ENCODE peak calls at places on chromosomes 1 and 21, in eight cellular contexts. C, T, W, E, Y, H, Q and J are unnamed samples. For H3K27me3, the result is how much of the 10 kb centered on the place peaks cover.

GRCh38 chr1:215794151-215794550 is 227.0 kb downstream of the KCTD3 start:
- DNase-seq in Q (no peak), T (no peak), H (no peak), W (no peak), Y (no peak), C (no peak), E (no peak), J (no peak)

GRCh38 chr1:100075773-100076172 is 57.0 kb downstream of the SASS6 start:
- DNase-seq in E (peak), C (no peak), W (no peak), H (no peak), Y (no peak), Q (no peak), T (no peak), J (no peak)

GRCh38 chr21:42796327-42797062 is 82.8 kb downstream of the WDR4 start:
- DNase-seq in W (no peak), H (no peak), Q (no peak), Y (no peak), C (no peak), E (no peak), T (no peak), J (no peak)

GRCh38 chr1:158203693-158204457 is 23.2 kb downstream of the CD1D start:
- DNase-seq in T (peak), H (no peak), Q (no peak), C (no peak), W (no peak), E (peak), Y (no peak), J (peak)

GRCh38 chr1:115977481-115978258 is 1.4 kb downstream of the SLC22A15 start:
- DNase-seq in Q (no peak), Y (peak), E (no peak), T (no peak), W (no peak), H (no peak), C (no peak), J (no peak)

GRCh38 chr1:2428490-2428889 is 16.1 kb upstream of the PEX10 start:
- DNase-seq in E (no peak), Y (no peak), W (no peak), H (no peak), T (no peak), Q (no peak), C (no peak), J (no peak)

GRCh38 chr1:91024501-91025119 is 2.8 kb upstream of the ZNF644 start:
- DNase-seq in E (no peak), Q (no peak), C (no peak), W (no peak), T (no peak), Y (no peak), H (no peak), J (no peak)

GRCh38 chr1:17185485-17185860 is 19.5 kb upstream of the PADI1 start:
- DNase-seq in C (no peak), W (no peak), H (no peak), E (no peak), Q (no peak), Y (no peak), T (no peak), J (no peak)

GRCh38 chr1:192022839-192023238 is 135.4 kb upstream of the RGS18 start:
- DNase-seq in E (no peak), T (no peak), Q (no peak), W (no peak), C (no peak), H (no peak), Y (no peak), J (no peak)

GRCh38 chr1:25890249-25891034 is 14.9 kb upstream of the PAQR7 start:
- DNase-seq in Y (no peak), W (peak), H (no peak), E (peak), C (no peak), Q (no peak), T (no peak), J (peak)

GRCh38 chr1:40939320-40940059 is 40.0 kb upstream of the CTPS1 start:
- DNase-seq in Q (peak), C (no peak), Y (peak), W (no peak), E (peak), T (no peak), H (no peak), J (no peak)
- H3K27me3 ChIP-seq in Q (under half), C (under half), Y (under half), W (under half), E (under half), T (under half), H (under half), J (under half)

DNA sequence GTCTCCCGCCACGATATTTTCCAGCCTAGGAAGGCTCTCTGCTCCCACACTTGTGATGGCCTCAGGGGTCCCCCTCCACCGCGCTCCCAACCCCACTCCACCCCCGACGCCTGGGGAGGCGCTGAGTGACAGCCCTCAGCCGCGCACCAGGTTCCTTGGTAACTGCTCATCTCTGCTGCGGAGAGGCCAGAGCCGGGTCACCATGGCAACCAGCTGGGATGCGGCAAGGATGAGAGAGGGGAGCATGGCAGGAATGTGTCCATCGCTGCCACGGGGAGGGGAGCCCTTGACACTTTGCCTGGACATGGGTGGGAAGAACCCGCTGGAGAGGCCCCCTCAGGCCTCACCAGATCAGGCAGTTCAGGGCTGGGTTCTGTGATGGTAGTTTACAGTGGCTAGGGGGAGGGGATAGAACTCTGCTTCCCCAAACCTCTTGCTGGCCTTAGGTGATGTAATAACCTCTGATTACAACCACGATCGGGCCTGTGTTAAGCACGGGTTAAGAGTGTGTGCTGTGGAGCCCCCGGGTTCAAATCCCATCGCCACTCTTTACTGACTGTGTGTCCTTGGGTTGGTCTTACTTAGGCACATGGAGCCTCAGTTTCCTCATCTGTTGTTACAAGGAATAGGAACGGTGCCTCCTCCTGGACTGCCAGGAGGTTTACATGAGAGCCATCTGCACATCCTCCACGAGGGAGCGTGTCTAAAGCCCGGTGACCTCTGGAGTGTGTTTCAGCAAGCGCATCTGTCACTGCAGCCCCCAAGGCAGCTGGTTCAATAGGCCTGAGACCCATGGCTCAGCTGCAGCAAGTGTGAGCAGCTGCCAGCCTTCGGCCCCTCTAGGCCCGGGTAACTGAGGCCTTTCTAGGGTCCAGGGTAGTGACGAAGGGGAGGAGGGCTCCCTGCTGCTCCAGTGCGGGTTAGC is 6.3 kb downstream of the KIF17 start:
- DNase-seq in Y (no peak), W (no peak), C (no peak), E (no peak), Q (no peak), H (no peak), T (no peak), J (no peak)
- TF ChIP-seq CTCF in Y (no peak), W (no peak), C (no peak), E (no peak), Q (no peak), H (no peak), T (peak), J (peak)

DNA sequence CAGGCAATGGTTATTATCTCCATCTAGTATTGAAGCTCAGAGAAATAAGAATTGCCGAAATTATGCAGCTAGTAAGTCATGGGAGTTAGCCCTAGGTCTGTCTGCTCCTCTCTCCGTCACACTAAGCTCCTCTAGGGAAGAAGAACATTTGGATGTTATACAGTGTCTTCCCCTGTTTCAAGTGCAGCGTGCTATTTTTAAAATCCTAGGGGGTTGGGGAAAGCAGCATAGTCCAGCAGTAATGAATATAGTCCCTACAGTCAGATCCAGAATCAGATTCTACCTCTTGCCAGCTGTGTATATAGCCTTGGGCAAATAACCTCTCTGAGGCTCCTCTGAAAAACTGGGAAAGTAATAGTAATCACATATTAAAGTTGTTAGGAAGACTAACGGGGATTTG is 44.5 kb upstream of the OSBPL9 start:
- DNase-seq in W (no peak), T (no peak), Y (no peak), H (no peak), Q (no peak), C (no peak), E (no peak), J (no peak)
- H3K27me3 ChIP-seq in W (under half), T (under half), Y (under half), H (under half), Q (under half), C (under half), E (under half), J (under half)

DNA sequence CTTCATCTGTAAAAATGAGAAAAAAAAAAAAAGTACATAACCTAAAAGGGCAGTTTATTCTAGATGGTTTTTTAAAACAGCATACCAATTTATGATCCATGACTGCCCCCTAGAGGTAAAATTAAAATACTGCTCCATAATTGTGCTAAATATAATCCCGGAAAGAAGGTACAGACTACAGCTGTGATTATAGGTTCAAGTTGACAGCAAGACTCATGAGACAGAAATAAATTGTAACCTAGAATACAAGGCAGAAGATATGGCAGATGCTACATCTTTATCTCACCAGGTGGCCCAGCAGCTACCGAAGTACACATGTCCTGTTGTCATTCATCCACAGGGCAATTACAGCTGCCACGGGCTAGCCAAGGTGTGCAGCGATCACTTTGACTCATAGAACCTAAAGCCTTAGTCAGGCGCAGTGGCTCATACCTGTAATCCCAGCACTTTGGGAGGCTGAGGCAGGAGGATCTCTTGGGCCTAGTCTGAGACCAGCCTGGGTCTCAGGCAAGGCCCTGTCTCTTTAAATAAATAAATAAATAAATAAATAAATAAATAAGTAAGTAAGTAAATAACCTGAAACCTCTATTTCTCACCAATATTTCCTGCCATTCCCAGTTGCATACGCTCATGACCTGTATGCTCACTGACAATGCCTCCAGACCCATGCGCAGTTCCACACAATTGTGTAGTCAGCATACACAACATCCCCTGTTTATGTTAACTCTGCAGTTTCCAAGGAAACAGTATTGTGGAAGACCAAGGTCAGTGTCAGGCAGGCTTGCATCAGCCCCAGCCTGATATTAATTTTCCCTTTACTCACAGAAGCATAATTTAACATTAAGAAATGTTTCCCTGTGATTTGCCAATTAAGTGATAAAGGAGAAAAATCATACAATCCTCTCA is 18.3 kb upstream of the PPIE start:
- DNase-seq in Y (no peak), W (no peak), Q (no peak), C (no peak), E (peak), H (no peak), T (peak), J (peak)
- TF ChIP-seq CTCF in Y (peak), W (peak), Q (peak), C (peak), E (peak), H (peak), T (peak), J (peak)

DNA sequence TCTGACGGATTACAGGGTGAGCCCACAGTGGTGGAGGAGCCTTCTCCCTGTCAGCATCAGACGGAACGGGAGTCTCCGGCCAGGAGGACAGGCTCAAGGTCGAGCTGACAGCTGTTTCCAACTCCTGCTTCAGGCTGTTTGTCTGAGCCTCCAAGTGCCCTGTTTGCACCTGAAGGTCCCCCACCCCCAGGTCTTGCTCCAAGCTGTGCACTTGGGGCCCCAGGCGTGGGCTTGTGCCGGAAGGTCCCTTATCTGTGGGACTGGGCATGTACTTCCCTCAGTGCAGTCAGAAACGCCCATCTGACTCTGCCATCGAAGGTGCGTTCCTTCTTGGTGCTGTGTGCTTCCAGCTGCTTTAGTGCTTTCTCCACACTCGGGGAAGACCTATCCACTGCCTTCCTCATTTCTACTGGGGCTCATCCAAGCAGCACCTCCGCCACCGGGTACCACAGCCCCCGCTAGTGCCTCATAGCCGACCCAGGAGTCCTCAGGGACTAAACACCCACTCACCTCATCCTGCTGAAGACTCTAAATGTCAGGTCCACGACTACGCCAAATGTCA is 29.5 kb upstream of the CR2 start:
- DNase-seq in H (no peak), T (no peak), C (no peak), W (no peak), Q (no peak), E (no peak), Y (no peak), J (no peak)
- H3K27me3 ChIP-seq in H (under half), T (under half), C (under half), W (under half), Q (under half), E (under half), Y (under half), J (under half)

GRCh38 chr1:73627723-73628122 is 570.3 kb downstream of the LRRIQ3 start:
- DNase-seq in C (no peak), W (no peak), Y (no peak), H (no peak), Q (no peak), E (no peak), T (no peak), J (no peak)
- TF ChIP-seq CTCF in C (no peak), W (no peak), Y (no peak), H (no peak), Q (no peak), E (no peak), T (no peak), J (no peak)

DNA sequence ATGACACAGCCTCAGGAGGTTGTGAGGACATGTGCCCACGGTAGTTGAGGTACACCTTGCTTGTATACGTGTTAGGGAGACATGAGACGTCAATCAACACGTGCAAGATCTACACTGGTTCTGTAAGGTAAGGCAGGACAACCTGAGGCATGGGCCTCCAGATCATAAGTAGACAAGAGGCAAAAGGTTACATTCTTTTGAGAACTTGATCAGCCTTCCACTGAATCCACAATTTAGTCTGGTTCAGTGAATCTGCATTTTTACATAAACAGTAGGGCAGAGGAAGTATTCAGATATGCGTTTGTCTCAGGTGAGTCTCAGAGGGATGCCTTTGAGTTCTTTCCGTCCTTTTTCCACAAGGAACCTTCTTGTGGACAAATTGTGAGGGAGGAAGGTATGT is 348.9 kb downstream of the ASTN1 start:
- DNase-seq in Q (no peak), T (no peak), Y (no peak), E (no peak), C (no peak), W (no peak), H (no peak), J (no peak)
- H3K27me3 ChIP-seq in Q (under half), T (under half), Y (under half), E (under half), C (under half), W (under half), H (under half), J (under half)

DNA sequence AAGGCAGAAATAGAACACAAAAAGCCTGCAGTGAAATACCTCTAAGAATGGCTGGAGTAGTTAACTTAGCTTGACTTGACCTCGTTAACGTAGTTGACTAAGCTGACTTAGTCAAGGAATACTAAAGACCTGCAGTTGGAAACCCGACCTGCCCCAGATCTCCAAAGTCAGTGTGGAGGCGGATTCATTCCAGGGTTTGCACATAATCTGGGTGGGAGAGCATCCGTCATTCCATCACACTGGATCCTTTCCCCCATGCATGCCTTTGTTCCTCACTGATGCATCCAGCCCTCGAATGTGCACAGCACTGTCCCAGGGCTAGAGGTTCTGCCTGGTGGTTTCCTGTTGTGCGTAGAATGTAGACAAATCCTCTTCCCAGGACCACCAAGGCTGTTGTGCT is 76.4 kb downstream of the KCNN3 start:
- DNase-seq in C (no peak), T (no peak), W (no peak), Y (no peak), H (no peak), Q (no peak), E (no peak), J (no peak)
- TF ChIP-seq CTCF in C (no peak), T (no peak), W (no peak), Y (no peak), H (no peak), Q (no peak), E (no peak), J (no peak)